ENCODE peak calls at places on chromosomes 11 and 22, in eight cellular contexts. Y is SW 1271; P is activated naive CD8-positive, alpha-beta T cell treated with anti-CD3 and anti-CD28 coated beads, Interleukin-2, amount 50 U/mL, for 24 hours; B is nephron progenitor cell; G is hepatic stellate cell; A is stimulated activated effector memory CD8-positive, alpha-beta T cell treated with anti-CD3 and anti-CD28 coated beads, Interleukin-12 subunit alpha, Interleukin-12 subunit beta, amount 100 ng/mL, for 72 hours; M is H9; V is GM19239. S is an unnamed sample.

GRCh38 chr11:35151241-35151640 is 12.3 kb downstream of the CD44 start:
- DNase-seq in Y (no peak), P (no peak), B (no peak), G (no peak), A (no peak), M (no peak), V (no peak), S (no peak)

GRCh38 chr11:77202941-77203900 is 75.2 kb downstream of the MYO7A start:
- DNase-seq in Y (no peak), P (no peak), B (no peak), G (no peak), A (no peak), M (peak), V (no peak), S (no peak)

GRCh38 chr11:30786392-30787120 is 200.4 kb upstream of the MPPED2 start:
- DNase-seq in Y (no peak), P (no peak), B (no peak), G (no peak), A (no peak), M (no peak), V (no peak), S (no peak)

GRCh38 chr22:46092011-46092410 is 58.3 kb upstream of the PPARA start:
- DNase-seq in Y (no peak), P (no peak), B (no peak), G (no peak), A (no peak), M (no peak), V (no peak), S (no peak)

GRCh38 chr22:37638351-37639069 is 959 bp upstream of the SH3BP1 start:
- DNase-seq in Y (no peak), P (peak), B (no peak), G (no peak), A (no peak), M (peak), V (no peak), S (peak)

GRCh38 chr11:2666828-2667570 is 32.8 kb downstream of the KCNQ1OT1 start:
- DNase-seq in Y (no peak), P (no peak), B (no peak), G (no peak), A (no peak), M (peak), V (no peak), S (no peak)

GRCh38 chr11:22432331-22433065 is 94.3 kb downstream of the SLC17A6 start:
- DNase-seq in Y (no peak), P (peak), B (peak), G (peak), A (no peak), M (peak), V (no peak), S (peak)

GRCh38 chr22:38270091-38270972 is 2.5 kb downstream of the TMEM184B start:
- DNase-seq in Y (no peak), P (no peak), B (no peak), G (no peak), A (no peak), M (peak), V (no peak), S (no peak)

GRCh38 chr22:36022162-36022561 is 6.5 kb downstream of the RBFOX2 start:
- DNase-seq in Y (no peak), P (no peak), B (no peak), G (peak), A (no peak), M (no peak), V (no peak), S (no peak)

GRCh38 chr11:26283852-26284421 is 48.0 kb upstream of the ANO3 start:
- DNase-seq in Y (no peak), P (no peak), B (no peak), G (no peak), A (no peak), M (peak), V (no peak), S (no peak)

GRCh38 chr11:79189055-79189454 is 251.8 kb downstream of the TENM4 start:
- DNase-seq in Y (no peak), P (no peak), B (no peak), G (no peak), A (no peak), M (no peak), V (no peak), S (no peak)

GRCh38 chr11:70496591-70497535 is 98.5 kb downstream of the CTTN start:
- DNase-seq in Y (no peak), P (no peak), B (no peak), G (no peak), A (no peak), M (no peak), V (no peak), S (no peak)

GRCh38 chr11:17613428-17613962 is 66.4 kb downstream of the OTOG start:
- DNase-seq in Y (no peak), P (no peak), B (no peak), G (no peak), A (no peak), M (no peak), V (no peak), S (no peak)

GRCh38 chr11:67030976-67031375 is 8.0 kb downstream of the SYT12 start:
- DNase-seq in Y (no peak), P (no peak), B (no peak), G (no peak), A (no peak), M (no peak), V (no peak), S (no peak)

GRCh38 chr11:126968915-126969314 is 31.7 kb downstream of the KIRREL3 start:
- DNase-seq in Y (no peak), P (no peak), B (no peak), G (no peak), A (no peak), M (peak), V (no peak), S (peak)

GRCh38 chr11:57513911-57514537 is 1.5 kb downstream of the SLC43A1 start:
- DNase-seq in Y (no peak), P (peak), B (peak), G (peak), A (no peak), M (peak), V (no peak), S (peak)

GRCh38 chr11:116657842-116658825 is 114.7 kb downstream of the BUD13 start:
- DNase-seq in Y (no peak), P (no peak), B (no peak), G (no peak), A (no peak), M (peak), V (no peak), S (peak)

GRCh38 chr22:40920526-40920925 is 30.7 kb upstream of the RBX1 start:
- DNase-seq in Y (no peak), P (no peak), B (no peak), G (no peak), A (no peak), M (no peak), V (no peak), S (no peak)

GRCh38 chr11:19555266-19555665 is 157.4 kb upstream of the NAV2 start:
- DNase-seq in Y (no peak), P (no peak), B (no peak), G (no peak), A (no peak), M (no peak), V (no peak), S (no peak)

GRCh38 chr11:26244207-26244606 is 87.7 kb upstream of the ANO3 start:
- DNase-seq in Y (no peak), P (no peak), B (no peak), G (peak), A (no peak), M (no peak), V (no peak), S (no peak)

GRCh38 chr11:106708348-106708747 is 309.9 kb downstream of the GUCY1A2 start:
- DNase-seq in Y (no peak), P (no peak), B (no peak), G (no peak), A (no peak), M (no peak), V (no peak), S (no peak)

GRCh38 chr11:71183878-71184277 is 68.5 kb downstream of the SHANK2 start:
- DNase-seq in Y (no peak), P (no peak), B (no peak), G (no peak), A (no peak), M (peak), V (no peak), S (no peak)

GRCh38 chr11:70456921-70457532 is 58.7 kb downstream of the CTTN start:
- DNase-seq in Y (no peak), P (no peak), B (no peak), G (no peak), A (no peak), M (no peak), V (no peak), S (no peak)

GRCh38 chr11:68380786-68381622 is 68.6 kb downstream of the LRP5 start:
- DNase-seq in Y (no peak), P (no peak), B (no peak), G (peak), A (no peak), M (no peak), V (no peak), S (no peak)

GRCh38 chr22:39309881-39310714 is 9.3 kb downstream of the RPL3 start:
- DNase-seq in Y (peak), P (no peak), B (no peak), G (no peak), A (no peak), M (no peak), V (no peak), S (peak)

GRCh38 chr22:25348391-25348790 is 129.0 kb downstream of the CRYBB2 start:
- DNase-seq in Y (no peak), P (no peak), B (no peak), G (no peak), A (no peak), M (no peak), V (no peak), S (no peak)

GRCh38 chr11:11717064-11717725 is 95.4 kb upstream of the GALNT18 start:
- DNase-seq in Y (no peak), P (no peak), B (no peak), G (no peak), A (no peak), M (no peak), V (no peak), S (no peak)

GRCh38 chr11:3954448-3955298 is 99.2 kb downstream of the STIM1 start:
- DNase-seq in Y (no peak), P (no peak), B (no peak), G (no peak), A (no peak), M (no peak), V (no peak), S (no peak)

GRCh38 chr11:80782135-80782885 is 1341.5 kb upstream of the TENM4 start:
- DNase-seq in Y (no peak), P (no peak), B (no peak), G (no peak), A (no peak), M (peak), V (no peak), S (peak)

GRCh38 chr11:746289-747175 is 732 bp upstream of the TALDO1 start:
- DNase-seq in Y (peak), P (no peak), B (no peak), G (no peak), A (peak), M (peak), V (no peak), S (no peak)

GRCh38 chr22:49587987-49588386 is 239.7 kb downstream of the BRD1 start:
- DNase-seq in Y (no peak), P (no peak), B (no peak), G (no peak), A (no peak), M (no peak), V (no peak), S (no peak)

GRCh38 chr11:2761131-2762030 is 61.6 kb upstream of the KCNQ1OT1 start:
- DNase-seq in Y (no peak), P (no peak), B (no peak), G (no peak), A (no peak), M (peak), V (no peak), S (peak)

GRCh38 chr11:89181111-89181510 is 3.4 kb downstream of the TYR start:
- DNase-seq in Y (no peak), P (no peak), B (no peak), G (no peak), A (no peak), M (no peak), V (no peak), S (no peak)

GRCh38 chr11:132028380-132029240 is 658.2 kb downstream of the NTM start:
- DNase-seq in Y (no peak), P (no peak), B (peak), G (no peak), A (no peak), M (peak), V (no peak), S (peak)

GRCh38 chr11:1667906-1668305 is 29.1 kb upstream of the KRTAP5-6 start:
- DNase-seq in Y (no peak), P (no peak), B (no peak), G (no peak), A (no peak), M (no peak), V (no peak), S (peak)

S was measured in H7.